ENCODE peak calls at places on chromosomes 5 and 9, in eight cellular contexts. P is A549, A is upper lobe of right lung, R is left ventricle myocardium inferior, W is OCI-LY7, M is cardiac muscle cell, J is GM12878, T is small intestine. Y is an unnamed sample.

GRCh38 chr9:95506692-95507455 is 9.9 kb downstream of the PTCH1 start:
- DNase-seq in W (peak), R (peak), P (peak), M (peak), J (no peak), A (peak), T (peak), Y (peak)

GRCh38 chr5:132461235-132461634 is 29.3 kb downstream of the IRF1 start:
- DNase-seq in T (no peak), M (no peak), P (no peak), J (no peak), W (no peak), A (no peak), R (no peak), Y (no peak)

GRCh38 chr9:2570615-2571479 is 50.7 kb upstream of the VLDLR start:
- DNase-seq in A (peak), P (peak), R (peak), M (peak), W (no peak), J (peak), T (peak), Y (no peak)

GRCh38 chr5:88389248-88390006 is 120.8 kb upstream of the TMEM161B start:
- DNase-seq in J (no peak), P (no peak), A (no peak), R (no peak), W (no peak), M (no peak), T (no peak), Y (no peak)

GRCh38 chr5:37435261-37435660 is 56.1 kb downstream of the WDR70 start:
- DNase-seq in J (no peak), P (no peak), M (peak), T (no peak), A (no peak), W (no peak), R (no peak), Y (no peak)

GRCh38 chr5:115543931-115544370 is 624 bp downstream of the FEM1C start:
- DNase-seq in P (no peak), A (no peak), W (peak), M (peak), J (no peak), R (peak), T (peak), Y (peak)

GRCh38 chr5:30600892-30601291 is 592.6 kb upstream of the CDH6 start:
- DNase-seq in M (no peak), W (no peak), A (no peak), P (no peak), T (no peak), R (no peak), J (no peak), Y (no peak)

GRCh38 chr5:72138943-72139467 is 31.7 kb downstream of the MAP1B start:
- DNase-seq in J (peak), R (no peak), A (no peak), W (no peak), P (no peak), T (no peak), M (peak), Y (no peak)

GRCh38 chr5:3237276-3237868 is 358.3 kb upstream of the IRX1 start:
- DNase-seq in W (no peak), J (no peak), M (no peak), T (no peak), R (no peak), P (no peak), A (no peak), Y (no peak)

GRCh38 chr5:151255621-151256286 is 2.8 kb downstream of the GM2A start:
- DNase-seq in T (no peak), W (peak), J (peak), P (no peak), R (no peak), A (no peak), M (no peak), Y (no peak)

GRCh38 chr5:171299228-171299627 is 9.8 kb upstream of the TLX3 start:
- DNase-seq in A (no peak), M (no peak), R (no peak), J (no peak), W (no peak), T (no peak), P (no peak), Y (no peak)

GRCh38 chr5:179381691-179382090 is 36.4 kb upstream of the ADAMTS2 start:
- DNase-seq in R (no peak), P (no peak), W (no peak), M (no peak), J (no peak), A (no peak), T (no peak), Y (no peak)

GRCh38 chr5:118793652-118794051 is 194.7 kb downstream of the DTWD2 start:
- DNase-seq in P (no peak), T (no peak), A (no peak), W (no peak), M (no peak), J (no peak), R (no peak), Y (no peak)

GRCh38 chr5:9927106-9927505 is 297.0 kb upstream of the TAS2R1 start:
- DNase-seq in M (peak), W (no peak), R (no peak), J (no peak), P (no peak), A (no peak), T (no peak), Y (no peak)

GRCh38 chr5:87151547-87151946 is 116.1 kb upstream of the RASA1 start:
- DNase-seq in T (no peak), P (no peak), A (no peak), J (no peak), M (peak), W (no peak), R (no peak), Y (no peak)

GRCh38 chr9:21413089-21414023 is 4.4 kb downstream of the IFNA8 start:
- DNase-seq in A (no peak), T (peak), J (no peak), W (no peak), R (no peak), P (no peak), M (no peak), Y (no peak)

GRCh38 chr5:83157120-83157519 is 79.8 kb downstream of the XRCC4 start:
- DNase-seq in M (no peak), T (no peak), J (no peak), R (no peak), A (no peak), W (no peak), P (no peak), Y (no peak)

GRCh38 chr5:60207031-60207430 is 313.5 kb upstream of the PDE4D start:
- DNase-seq in W (peak), M (no peak), T (no peak), A (no peak), R (no peak), P (no peak), J (peak), Y (no peak)

GRCh38 chr9:137070906-137071275 is 534 bp upstream of the SAPCD2 start:
- DNase-seq in A (no peak), J (no peak), W (peak), P (no peak), M (no peak), T (no peak), R (peak), Y (peak)

DNA sequence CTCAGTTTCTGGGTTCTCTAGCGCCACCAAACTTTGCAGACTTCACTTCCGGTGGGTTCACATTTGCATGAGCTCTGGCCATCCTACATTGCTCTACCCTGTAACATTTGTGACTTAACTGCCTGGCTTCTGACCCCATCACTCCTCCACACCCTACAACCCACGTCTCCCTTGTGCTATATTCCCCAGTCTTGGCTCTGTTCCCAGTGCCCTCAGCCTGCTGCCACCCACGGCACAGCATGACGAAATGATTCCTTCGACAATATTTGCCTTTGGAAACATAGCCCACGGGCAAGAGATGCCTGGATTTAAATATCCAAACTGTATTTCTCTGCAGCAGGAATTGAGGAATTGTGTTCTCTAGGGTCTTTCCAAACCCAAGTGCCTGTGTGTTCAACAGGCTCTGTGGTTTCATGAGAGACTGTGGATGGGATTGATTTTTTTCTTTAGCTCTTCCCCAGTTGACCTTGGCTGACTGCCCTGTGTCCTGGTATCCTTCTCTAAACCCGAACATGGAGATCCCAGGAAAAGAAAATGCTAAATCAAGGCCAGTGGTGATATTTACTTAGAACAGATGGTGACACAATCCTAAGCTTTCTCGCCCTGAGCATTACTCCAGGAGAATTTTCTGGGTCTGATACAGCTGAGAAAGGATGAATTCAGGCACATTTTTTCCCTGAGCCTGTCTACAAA is 44.4 kb upstream of the GRIA1 start:
- DNase-seq in J (no peak), M (peak), W (no peak), A (peak), T (no peak), R (no peak), P (no peak), Y (peak)
- H3K27ac ChIP-seq in J (no peak), M (no peak), W (no peak), A (no peak), T (no peak), R (no peak), P (no peak), Y (no peak)

GRCh38 chr9:81683704-81684103 is 5.6 kb downstream of the TLE1 start:
- DNase-seq in J (no peak), P (no peak), T (no peak), W (no peak), M (no peak), R (no peak), A (no peak), Y (no peak)

GRCh38 chr9:81685763-81686613 is 3.4 kb downstream of the TLE1 start:
- DNase-seq in P (no peak), W (no peak), T (peak), J (no peak), A (no peak), R (no peak), M (peak), Y (no peak)

GRCh38 chr9:81689343-81690175 is at the start of gene TLE1:
- DNase-seq in W (no peak), M (peak), J (peak), P (peak), T (peak), R (peak), A (peak), Y (peak)

GRCh38 chr9:81687521-81688261 is 1.7 kb downstream of the TLE1 start:
- DNase-seq in J (no peak), P (peak), T (peak), R (peak), M (peak), A (peak), W (no peak), Y (peak)

GRCh38 chr9:81686614-81687520 is 2.5 kb downstream of the TLE1 start:
- DNase-seq in P (peak), M (peak), R (peak), W (no peak), T (peak), A (peak), J (no peak), Y (peak)
- H3K27ac ChIP-seq in P (peak), M (no peak), R (peak), W (no peak), T (peak), A (peak), J (no peak), Y (peak)

DNA sequence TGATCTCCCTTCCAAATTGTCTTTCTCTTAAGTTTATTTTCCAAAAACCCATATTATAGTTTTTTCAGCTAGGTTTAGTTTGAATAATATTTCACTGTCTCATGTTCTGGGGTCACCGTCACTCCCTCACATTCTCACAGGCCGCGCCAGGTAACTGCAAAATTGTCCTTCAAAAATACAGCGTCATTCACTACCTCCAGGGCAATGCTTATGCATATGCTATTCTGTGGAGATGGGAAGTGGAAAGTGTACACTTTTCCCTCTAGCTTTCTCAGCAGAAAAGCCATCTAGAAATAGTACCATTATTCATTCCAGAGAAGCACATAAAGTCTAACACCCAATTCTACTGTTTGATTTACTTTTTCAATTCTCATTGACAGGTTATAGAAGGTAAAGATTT is 919 bp downstream of the NUDT12 start:
- DNase-seq in P (no peak), A (no peak), J (no peak), T (peak), W (no peak), M (no peak), R (no peak), Y (no peak)
- H3K27ac ChIP-seq in P (peak), A (no peak), J (no peak), T (no peak), W (no peak), M (peak), R (peak), Y (no peak)

GRCh38 chr5:74325866-74326265 is 314.7 kb downstream of the ENC1 start:
- DNase-seq in R (no peak), J (no peak), P (no peak), W (no peak), T (no peak), A (no peak), M (no peak), Y (no peak)

GRCh38 chr5:74328221-74328630 is 312.3 kb downstream of the ENC1 start:
- DNase-seq in A (no peak), M (no peak), T (peak), W (no peak), J (no peak), P (no peak), R (no peak), Y (no peak)

GRCh38 chr5:74326571-74327338 is 313.8 kb downstream of the ENC1 start:
- DNase-seq in M (peak), A (no peak), W (peak), T (peak), P (peak), R (no peak), J (peak), Y (no peak)

GRCh38 chr5:74324556-74324955 is 316.0 kb downstream of the ENC1 start:
- DNase-seq in T (no peak), M (no peak), A (no peak), W (no peak), P (no peak), J (no peak), R (no peak), Y (peak)

GRCh38 chr5:74327339-74327685 is 313.2 kb downstream of the ENC1 start:
- DNase-seq in P (no peak), M (no peak), J (no peak), A (no peak), T (peak), R (no peak), W (no peak), Y (no peak)
- H3K27ac ChIP-seq in P (peak), M (no peak), J (no peak), A (no peak), T (peak), R (no peak), W (no peak), Y (no peak)

GRCh38 chr5:159902444-159903121 is 13.7 kb upstream of the ADRA1B start:
- DNase-seq in A (no peak), M (peak), T (no peak), J (no peak), R (no peak), W (no peak), P (peak), Y (no peak)
- H3K27ac ChIP-seq in A (no peak), M (no peak), T (no peak), J (no peak), R (no peak), W (no peak), P (peak), Y (no peak)

GRCh38 chr9:127474592-127474991 is 23.3 kb downstream of the LRSAM1 start:
- DNase-seq in P (no peak), M (no peak), R (no peak), W (no peak), T (no peak), J (no peak), A (no peak), Y (no peak)
- H3K27ac ChIP-seq in P (no peak), M (no peak), R (peak), W (no peak), T (no peak), J (no peak), A (no peak), Y (no peak)

GRCh38 chr5:128539038-128539429 is 989 bp upstream of the FBN2 start:
- DNase-seq in J (no peak), W (no peak), A (peak), M (peak), P (peak), R (peak), T (no peak), Y (no peak)
- H3K27ac ChIP-seq in J (no peak), W (no peak), A (no peak), M (peak), P (peak), R (peak), T (no peak), Y (no peak)

DNA sequence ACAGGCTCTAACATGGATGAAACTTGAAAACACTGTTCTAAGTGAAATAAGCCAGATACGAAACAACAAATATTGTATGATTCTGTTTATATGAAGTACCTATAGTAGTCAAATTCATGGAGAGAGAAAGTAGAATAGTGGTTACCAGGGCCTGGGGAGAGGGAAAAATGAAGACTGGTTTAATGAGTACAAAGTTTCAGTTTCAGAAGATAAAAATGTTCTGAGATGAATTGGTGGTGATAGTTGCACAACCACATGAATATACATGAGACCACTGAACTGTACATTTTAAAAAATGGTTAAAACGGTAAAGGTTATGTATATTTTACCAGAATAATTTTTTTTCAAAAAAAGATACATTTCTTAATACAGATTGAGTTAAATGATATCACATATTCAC is 521.5 kb downstream of the EFNA5 start:
- DNase-seq in J (peak), P (no peak), T (no peak), A (no peak), W (no peak), M (no peak), R (no peak), Y (no peak)
- H3K27ac ChIP-seq in J (no peak), P (no peak), T (no peak), A (no peak), W (no peak), M (no peak), R (no peak), Y (no peak)

DNA sequence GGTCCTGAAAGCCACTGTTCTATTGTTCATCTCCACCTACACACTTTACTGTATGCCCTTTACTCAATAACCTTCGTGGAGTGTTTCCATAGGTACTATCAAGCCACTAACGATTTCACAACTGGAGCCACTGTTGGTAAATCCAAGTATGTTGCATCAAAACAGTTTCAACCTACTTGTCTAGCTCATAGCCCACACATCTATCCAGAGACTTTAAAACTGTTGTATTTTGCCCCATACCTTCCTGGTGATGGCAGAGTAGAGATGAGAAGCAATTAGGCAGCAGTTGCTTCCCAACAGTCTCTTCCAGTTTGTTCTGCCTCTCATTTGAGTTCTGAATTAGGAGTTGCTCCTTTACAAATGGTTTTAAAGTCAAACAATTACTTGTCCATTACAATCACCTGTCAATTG is 607 bp downstream of the FAXDC2 start:
- DNase-seq in M (peak), T (no peak), J (no peak), P (no peak), W (no peak), A (no peak), R (no peak), Y (no peak)
- H3K27ac ChIP-seq in M (peak), T (peak), J (no peak), P (no peak), W (no peak), A (peak), R (peak), Y (no peak)

DNA sequence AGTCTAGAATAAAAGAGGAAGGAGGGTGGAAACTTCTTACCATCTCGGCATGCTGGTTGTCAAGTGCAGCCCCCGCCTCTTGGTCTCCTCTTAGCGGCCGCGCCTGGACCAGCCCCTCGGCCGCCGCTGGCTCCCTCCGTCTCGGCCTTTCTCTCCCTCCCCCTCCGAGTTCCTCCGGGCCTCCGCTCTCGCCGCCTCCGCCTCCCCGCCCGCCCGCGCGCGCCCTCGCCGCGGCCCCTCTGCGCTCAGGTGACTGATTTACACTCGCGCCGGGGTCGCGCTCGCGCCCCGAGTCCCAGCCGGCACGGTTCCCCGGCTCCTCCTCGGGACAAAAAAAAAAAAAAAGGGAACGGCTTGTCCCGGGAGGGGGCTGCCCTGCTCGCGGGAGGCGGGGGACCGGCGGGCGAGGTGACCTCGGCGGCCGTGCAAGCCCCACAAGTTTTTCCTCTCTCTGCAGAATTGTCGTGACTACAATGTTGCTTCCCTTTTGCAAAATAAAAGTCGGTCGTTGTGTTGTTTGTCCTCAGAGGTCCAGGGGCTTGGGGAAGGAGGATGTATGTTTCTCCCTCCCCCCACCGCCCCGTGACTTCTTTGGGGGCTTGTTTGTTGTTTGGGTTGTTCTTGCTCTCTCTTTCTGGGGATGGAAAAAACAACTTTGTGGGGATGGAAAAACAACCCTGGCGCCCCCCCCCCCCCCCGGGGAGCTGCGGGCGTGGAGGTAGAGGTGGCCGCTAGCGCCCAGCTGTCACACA is at the start of gene BNC2:
- DNase-seq in T (no peak), J (no peak), A (no peak), M (peak), W (no peak), P (peak), R (peak), Y (peak)
- H3K27ac ChIP-seq in T (peak), J (no peak), A (peak), M (no peak), W (no peak), P (peak), R (peak), Y (no peak)